ENCODE peak calls at places on chromosomes 4 and X, in ten cellular contexts. J, V, B, C, F, D, S, Z, P and R are unnamed samples.

GRCh38 chr4:52939325-52939724 is 77.2 kb downstream of the RASL11B start:
- DNase-seq in J (no peak), V (no peak), B (no peak), C (no peak), F (no peak), D (no peak), S (no peak), Z (no peak), P (no peak), R (no peak)

GRCh38 chrX:124534530-124534929 is 188.2 kb downstream of the SH2D1A start:
- DNase-seq in J (no peak), V (no peak), B (no peak), C (no peak), F (no peak), D (no peak), S (no peak), Z (no peak), P (no peak), R (no peak)

GRCh38 chr4:7872264-7872771 is 67.3 kb downstream of the AFAP1 start:
- DNase-seq in J (peak), V (no peak), B (no peak), C (no peak), F (no peak), D (no peak), S (peak), Z (no peak), P (no peak), R (no peak)

GRCh38 chrX:21528076-21528475 is 130.1 kb downstream of the KLHL34 start:
- DNase-seq in J (no peak), V (no peak), B (no peak), C (no peak), F (no peak), D (no peak), S (no peak), Z (no peak), P (no peak), R (peak)

GRCh38 chr4:74044676-74045075 is 6.2 kb upstream of the CXCL3 start:
- DNase-seq in J (no peak), V (no peak), B (no peak), C (no peak), F (no peak), D (no peak), S (no peak), Z (no peak), P (no peak), R (peak)

GRCh38 chrX:149992918-149993317 is 54.6 kb upstream of the EOLA2 start:
- DNase-seq in J (no peak), V (no peak), B (no peak), C (no peak), F (no peak), D (no peak), S (no peak), Z (no peak), P (no peak), R (no peak)

GRCh38 chr4:165580379-165580905 is 201.6 kb downstream of the CPE start:
- DNase-seq in J (no peak), V (no peak), B (no peak), C (no peak), F (no peak), D (no peak), S (no peak), Z (no peak), P (peak), R (peak)

GRCh38 chr4:24363751-24364150 is 220.6 kb downstream of the DHX15 start:
- DNase-seq in J (no peak), V (no peak), B (no peak), C (no peak), F (no peak), D (no peak), S (no peak), Z (no peak), P (no peak), R (no peak)

GRCh38 chr4:26105372-26105771 is 191.4 kb downstream of the SMIM20 start:
- DNase-seq in J (no peak), V (no peak), B (no peak), C (no peak), F (no peak), D (no peak), S (no peak), Z (no peak), P (no peak), R (no peak)

GRCh38 chr4:140603286-140603685 is 34.5 kb upstream of the UCP1 start:
- DNase-seq in J (no peak), V (no peak), B (no peak), C (no peak), F (no peak), D (no peak), S (no peak), Z (no peak), P (peak), R (no peak)

GRCh38 chrX:13414006-13414647 is 94.3 kb upstream of the ATXN3L start:
- DNase-seq in J (no peak), V (no peak), B (no peak), C (no peak), F (no peak), D (no peak), S (no peak), Z (no peak), P (no peak), R (no peak)

GRCh38 chrX:97629597-97629985 is 745.9 kb downstream of the RPA4 start:
- DNase-seq in J (peak), V (no peak), B (no peak), C (no peak), F (no peak), D (no peak), S (no peak), Z (no peak), P (no peak), R (no peak)

GRCh38 chrX:45803383-45803921 is 602.8 kb upstream of the DIPK2B start:
- DNase-seq in J (no peak), V (no peak), B (no peak), C (no peak), F (no peak), D (no peak), S (no peak), Z (no peak), P (no peak), R (peak)

GRCh38 chr4:62057060-62057459 is 856.9 kb downstream of the ADGRL3 start:
- DNase-seq in J (no peak), V (no peak), B (no peak), C (no peak), F (no peak), D (no peak), S (no peak), Z (no peak), P (no peak), R (no peak)

GRCh38 chrX:16444353-16444752 is 205.6 kb upstream of the S100G start:
- DNase-seq in J (peak), V (no peak), B (no peak), C (no peak), F (no peak), D (no peak), S (no peak), Z (no peak), P (no peak), R (peak)

GRCh38 chr4:824461-825062 is 1.4 kb downstream of the CPLX1 start:
- DNase-seq in J (no peak), V (peak), B (peak), C (peak), F (no peak), D (no peak), S (no peak), Z (no peak), P (no peak), R (no peak)

GRCh38 chr4:43990968-43991367 is 457.6 kb downstream of the KCTD8 start:
- DNase-seq in J (no peak), V (no peak), B (no peak), C (no peak), F (no peak), D (no peak), S (no peak), Z (no peak), P (no peak), R (no peak)

GRCh38 chr4:184330008-184330400 is 112.3 kb upstream of the ENPP6 start:
- DNase-seq in J (no peak), V (peak), B (no peak), C (no peak), F (no peak), D (no peak), S (peak), Z (no peak), P (no peak), R (peak)

GRCh38 chrX:77743720-77744119 is 42.3 kb downstream of the ATRX start:
- DNase-seq in J (no peak), V (no peak), B (no peak), C (no peak), F (no peak), D (no peak), S (no peak), Z (no peak), P (no peak), R (no peak)

GRCh38 chr4:80875642-80876041 is 154.9 kb upstream of the BMP3 start:
- DNase-seq in J (no peak), V (no peak), B (no peak), C (no peak), F (no peak), D (no peak), S (no peak), Z (no peak), P (no peak), R (no peak)

GRCh38 chrX:154710309-154710708 is 40.6 kb downstream of the GAB3 start:
- DNase-seq in J (no peak), V (no peak), B (no peak), C (no peak), F (no peak), D (no peak), S (no peak), Z (no peak), P (no peak), R (no peak)

GRCh38 chr4:142449771-142450373 is 396.2 kb downstream of the INPP4B start:
- DNase-seq in J (no peak), V (no peak), B (no peak), C (no peak), F (no peak), D (no peak), S (no peak), Z (no peak), P (no peak), R (no peak)